ENCODE peak calls at places on chromosome 17, in four cellular contexts. One of them, this sample, is unnamed.

GRCh38 chr17:62614142-62614541 is 13.3 kb upstream of the MRC2 start:
- DNase-seq in HEK293T: no peak
- DNase-seq in HepG2: no peak
- DNase-seq in K562: no peak
- DNase-seq in this sample: no peak

GRCh38 chr17:47884905-47885735 is 10.9 kb upstream of the SP2 start:
- DNase-seq in HEK293T: no peak
- DNase-seq in HepG2: no peak
- DNase-seq in K562: no peak
- DNase-seq in this sample: no peak

GRCh38 chr17:80117491-80118401 is 16.4 kb downstream of the GAA start:
- DNase-seq in HEK293T: no peak
- DNase-seq in HepG2: no peak
- DNase-seq in K562: no peak
- DNase-seq in this sample: no peak

GRCh38 chr17:13986855-13987254 is 82.4 kb upstream of the COX10 start:
- DNase-seq in HEK293T: no peak
- DNase-seq in HepG2: no peak
- DNase-seq in K562: no peak
- DNase-seq in this sample: no peak

GRCh38 chr17:2215616-2216364 is 87.8 kb downstream of the SMG6 start:
- DNase-seq in HEK293T: peak
- DNase-seq in HepG2: no peak
- DNase-seq in K562: no peak
- DNase-seq in this sample: peak

GRCh38 chr17:39281806-39282205 is 56.1 kb upstream of the STAC2 start:
- DNase-seq in HEK293T: no peak
- DNase-seq in HepG2: no peak
- DNase-seq in K562: peak
- DNase-seq in this sample: no peak

GRCh38 chr17:1298616-1299015 is 19.2 kb downstream of the TRARG1 start:
- DNase-seq in HEK293T: no peak
- DNase-seq in HepG2: no peak
- DNase-seq in K562: peak
- DNase-seq in this sample: peak

GRCh38 chr17:16286947-16287562 is 66.2 kb downstream of the CENPV start:
- DNase-seq in HEK293T: no peak
- DNase-seq in HepG2: no peak
- DNase-seq in K562: no peak
- DNase-seq in this sample: peak

GRCh38 chr17:35849469-35850348 is 19.0 kb downstream of the HEATR9 start:
- DNase-seq in HEK293T: peak
- DNase-seq in HepG2: peak
- DNase-seq in K562: peak
- DNase-seq in this sample: peak

GRCh38 chr17:2595200-2595599 is 1.7 kb downstream of the PAFAH1B1 start:
- DNase-seq in HEK293T: no peak
- DNase-seq in HepG2: no peak
- DNase-seq in K562: peak
- DNase-seq in this sample: no peak

DNA sequence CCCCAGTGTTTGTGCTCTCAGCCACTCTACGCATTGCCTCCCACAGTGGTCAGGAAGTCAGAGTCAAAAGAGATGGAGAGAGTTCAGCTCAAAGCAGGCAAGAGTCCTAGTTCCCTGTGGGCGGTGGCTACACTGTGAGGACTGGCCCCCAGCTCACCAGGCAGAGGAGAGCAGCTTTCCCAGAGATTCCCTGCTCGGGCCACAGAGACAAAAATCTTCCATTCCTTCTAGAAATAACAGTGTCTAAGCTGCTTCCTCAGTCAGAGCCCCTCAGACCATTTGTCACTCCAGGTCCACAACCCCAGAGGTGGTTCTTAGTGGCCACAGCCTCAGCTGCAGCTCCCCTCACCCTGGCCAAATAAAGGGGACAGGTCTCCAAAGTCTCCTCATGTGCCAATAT is 263.0 kb upstream of the RPL38 start:
- DNase-seq in HEK293T: no peak
- DNase-seq in HepG2: no peak
- DNase-seq in K562: no peak
- DNase-seq in this sample: no peak
- TF ChIP-seq ELF4 in HEK293T: no peak
- TF ChIP-seq ELF4 in HepG2: no peak
- TF ChIP-seq ELF4 in K562: no peak
- TF ChIP-seq ELF4 in this sample: no peak

DNA sequence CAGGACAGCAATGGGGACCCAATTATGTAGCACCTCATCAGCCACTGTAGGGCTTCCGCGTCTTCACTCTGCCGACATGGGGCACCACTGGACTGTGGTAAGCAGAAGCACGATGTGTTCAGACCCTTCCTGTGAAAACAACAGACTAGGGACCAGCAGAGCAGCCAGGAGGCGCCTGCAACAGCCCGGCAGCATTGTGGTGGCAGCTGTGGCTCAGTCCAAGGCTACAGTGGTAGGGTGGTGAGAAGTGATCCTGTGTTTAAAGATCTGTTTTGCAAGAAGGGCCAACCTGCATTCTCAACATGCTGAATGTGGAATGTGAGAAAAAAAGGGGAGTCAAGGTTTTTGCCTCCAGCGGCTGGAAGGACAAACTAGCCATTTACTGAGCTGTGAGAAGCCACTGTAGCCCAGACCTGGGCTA is 80.8 kb downstream of the GAS7 start:
- DNase-seq in HEK293T: no peak
- DNase-seq in HepG2: peak
- DNase-seq in K562: no peak
- DNase-seq in this sample: no peak
- TF ChIP-seq ELF4 in HEK293T: no peak
- TF ChIP-seq ELF4 in HepG2: no peak
- TF ChIP-seq ELF4 in K562: no peak
- TF ChIP-seq ELF4 in this sample: no peak

GRCh38 chr17:4584125-4584834 is at the start of gene SMTNL2:
- DNase-seq in HEK293T: peak
- DNase-seq in HepG2: no peak
- DNase-seq in K562: peak
- DNase-seq in this sample: peak
- TF ChIP-seq ELF4 in HEK293T: no peak
- TF ChIP-seq ELF4 in HepG2: no peak
- TF ChIP-seq ELF4 in K562: no peak
- TF ChIP-seq ELF4 in this sample: no peak

GRCh38 chr17:82231562-82232321 is 2.9 kb downstream of the SLC16A3 start:
- DNase-seq in HEK293T: no peak
- DNase-seq in HepG2: peak
- DNase-seq in K562: peak
- DNase-seq in this sample: peak
- TF ChIP-seq ELF4 in HEK293T: no peak
- TF ChIP-seq ELF4 in HepG2: no peak
- TF ChIP-seq ELF4 in K562: no peak
- TF ChIP-seq ELF4 in this sample: no peak

DNA sequence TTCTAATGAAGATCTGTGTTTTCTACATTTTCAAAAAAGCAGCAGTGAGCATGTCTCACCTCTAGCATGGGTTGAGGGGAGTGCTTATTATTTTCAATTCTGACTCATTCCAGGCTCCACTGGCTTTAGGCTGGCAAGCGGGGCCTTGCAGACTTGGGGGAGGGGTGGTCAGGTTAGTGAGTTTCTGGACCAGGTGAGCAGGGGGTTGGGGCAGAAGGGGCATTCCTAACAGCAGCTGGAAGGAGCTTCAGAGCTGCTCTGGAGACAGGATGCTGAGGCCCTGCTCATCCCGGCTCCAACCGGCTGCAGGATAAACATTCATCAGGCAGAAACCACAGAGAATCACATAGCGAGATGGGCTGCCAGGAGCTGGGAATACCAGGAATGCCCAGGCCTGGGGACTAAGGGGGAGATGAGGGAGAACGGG is 10.5 kb upstream of the KRT19 start:
- DNase-seq in HEK293T: no peak
- DNase-seq in HepG2: no peak
- DNase-seq in K562: no peak
- DNase-seq in this sample: no peak
- TF ChIP-seq ELF4 in HEK293T: no peak
- TF ChIP-seq ELF4 in HepG2: no peak
- TF ChIP-seq ELF4 in K562: no peak
- TF ChIP-seq ELF4 in this sample: no peak

GRCh38 chr17:45823598-45823997 is 21.1 kb upstream of the SPPL2C start:
- DNase-seq in HEK293T: no peak
- DNase-seq in HepG2: no peak
- DNase-seq in K562: no peak
- DNase-seq in this sample: no peak

GRCh38 chr17:45826919-45827628 is 17.6 kb upstream of the SPPL2C start:
- DNase-seq in HEK293T: no peak
- DNase-seq in HepG2: no peak
- DNase-seq in K562: no peak
- DNase-seq in this sample: no peak

GRCh38 chr17:45824901-45825492 is 19.7 kb upstream of the SPPL2C start:
- DNase-seq in HEK293T: no peak
- DNase-seq in HepG2: no peak
- DNase-seq in K562: no peak
- DNase-seq in this sample: no peak

GRCh38 chr17:45825792-45826191 is 18.9 kb upstream of the SPPL2C start:
- DNase-seq in HEK293T: no peak
- DNase-seq in HepG2: no peak
- DNase-seq in K562: no peak
- DNase-seq in this sample: no peak

GRCh38 chr17:45824475-45824874 is 20.2 kb upstream of the SPPL2C start:
- DNase-seq in HEK293T: no peak
- DNase-seq in HepG2: no peak
- DNase-seq in K562: no peak
- DNase-seq in this sample: peak
- TF ChIP-seq ELF4 in HEK293T: no peak
- TF ChIP-seq ELF4 in HepG2: no peak
- TF ChIP-seq ELF4 in K562: no peak
- TF ChIP-seq ELF4 in this sample: no peak